ENCODE peak calls at places on chromosomes 4 and X, in seven cellular contexts. J, L, R, F, V, U and E are unnamed samples.

GRCh38 chr4:185204238-185204910 is 574 bp upstream of the CFAP97 start:
- DNase-seq in L (no peak), V (no peak), U (no peak), R (no peak), F (no peak), J (no peak), E (no peak)

GRCh38 chr4:70703695-70704332 is 15.5 kb downstream of the UTP3 start:
- DNase-seq in L (no peak), V (no peak), R (no peak), F (no peak), U (no peak), J (no peak), E (no peak)

GRCh38 chr4:88734403-88734949 is 36.8 kb upstream of the NAP1L5 start:
- DNase-seq in U (no peak), V (no peak), F (no peak), L (no peak), J (no peak), R (no peak), E (no peak)

GRCh38 chrX:108264376-108264775 is 172.8 kb downstream of the ATG4A start:
- DNase-seq in U (no peak), F (no peak), J (no peak), L (no peak), R (no peak), V (no peak), E (no peak)

GRCh38 chrX:133434197-133434820 is 19.0 kb upstream of the GPC4 start:
- DNase-seq in F (no peak), L (no peak), J (no peak), U (no peak), V (no peak), R (no peak), E (no peak)

GRCh38 chr4:158496030-158496741 is 25.5 kb upstream of the RXFP1 start:
- DNase-seq in F (peak; percentile 59), R (peak; percentile 91), L (no peak), U (peak; percentile 35), V (no peak), J (no peak), E (peak; percentile 20)

GRCh38 chrX:112223391-112223790 is 140.8 kb upstream of the TRPC5 start:
- DNase-seq in J (no peak), L (no peak), R (no peak), F (no peak), V (no peak), U (no peak), E (no peak)

GRCh38 chrX:107861056-107861455 is 35.4 kb downstream of the MID2 start:
- DNase-seq in L (no peak), J (no peak), R (no peak), U (no peak), V (no peak), F (no peak), E (no peak)

GRCh38 chr4:139214039-139214534 is 37.1 kb upstream of the ELF2 start:
- DNase-seq in R (peak; percentile 81), F (peak; percentile 55), J (no peak), V (no peak), L (no peak), U (no peak), E (peak; percentile 25)

GRCh38 chr4:8340721-8341680 is 71.4 kb downstream of the HTRA3 start:
- DNase-seq in L (no peak), J (peak; percentile 49), R (peak; percentile 31), U (no peak), F (no peak), V (peak; percentile 90), E (peak; percentile 89)

GRCh38 chrX:21993265-21993664 is 38.9 kb upstream of the PHEX start:
- DNase-seq in R (no peak), L (no peak), J (no peak), F (no peak), U (no peak), V (no peak), E (peak; percentile 18)

GRCh38 chr4:55378617-55379467 is 16.9 kb upstream of the TMEM165 start:
- DNase-seq in L (no peak), V (no peak), U (peak; percentile 71), F (no peak), J (peak; percentile 62), R (no peak), E (no peak)

GRCh38 chr4:125847518-125847917 is 532.8 kb downstream of the FAT4 start:
- DNase-seq in L (no peak), V (no peak), F (no peak), R (no peak), U (no peak), J (no peak), E (no peak)

DNA sequence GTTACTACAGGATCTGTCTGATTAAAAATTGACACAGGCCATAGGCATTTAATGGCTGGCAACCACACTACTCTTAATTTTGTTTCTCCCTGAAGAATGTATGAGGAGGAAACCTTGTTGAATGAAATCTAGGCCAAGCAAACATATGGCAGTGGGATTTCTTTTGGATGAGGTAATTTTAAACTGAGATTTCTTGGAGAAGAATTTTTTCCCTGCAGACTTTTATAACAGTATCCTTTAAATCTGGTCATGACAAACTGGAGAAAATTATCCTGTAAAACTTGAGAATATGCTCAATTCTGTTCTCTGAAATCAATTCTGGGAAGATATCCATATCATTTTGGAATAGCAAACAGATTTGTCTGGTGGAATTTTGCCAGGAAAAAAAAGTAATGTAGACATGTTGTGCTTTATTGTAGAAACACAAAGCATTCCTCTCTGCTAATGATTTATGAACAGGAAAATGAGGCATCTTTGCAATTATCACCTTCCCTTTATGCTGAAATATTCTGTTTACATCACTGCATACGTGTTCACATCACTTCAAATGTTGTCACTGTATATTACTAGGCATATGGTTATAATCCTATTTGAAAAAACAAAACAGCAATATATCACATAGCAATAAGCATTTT is 108.3 kb upstream of the ARSJ start:
- DNase-seq in J (no peak), F (no peak), L (no peak), U (no peak), R (no peak), V (no peak), E (no peak)
- H3K4me1 ChIP-seq in J (no peaks in the 10 kb centered on the region), F (no peaks in the 10 kb centered on the region), L (no peaks in the 10 kb centered on the region), U (no peaks in the 10 kb centered on the region), R (peaks cover 5% of the 10 kb centered on the region), V (no peaks in the 10 kb centered on the region), E (no peaks in the 10 kb centered on the region)

GRCh38 chr4:152065545-152065944 is 304.7 kb upstream of the GATB start:
- DNase-seq in F (no peak), L (no peak), R (no peak), U (no peak), V (no peak), J (no peak), E (no peak)
- H3K27ac ChIP-seq in F (no peak overlapping the region), L (no peak overlapping the region), R (no peak overlapping the region), U (no peak overlapping the region), V (no peak overlapping the region), J (no peak overlapping the region), E (no peak overlapping the region)

GRCh38 chr4:67659065-67659464 is 41.9 kb downstream of the UBA6 start:
- DNase-seq in J (no peak), R (no peak), L (no peak), U (no peak), V (no peak), F (no peak), E (no peak)
- H3K9me3 ChIP-seq in J (peaks cover 13% of the 10 kb centered on the region), R (peaks cover 43% of the 10 kb centered on the region), L (peaks cover 1% of the 10 kb centered on the region), U (no peaks in the 10 kb centered on the region), V (no peaks in the 10 kb centered on the region), F (no peaks in the 10 kb centered on the region), E (peaks cover 18% of the 10 kb centered on the region)

GRCh38 chrX:48992341-48992740 is 9.7 kb downstream of the GRIPAP1 start:
- DNase-seq in J (no peak), R (no peak), V (no peak), L (peak; percentile 13), U (no peak), F (no peak), E (no peak)
- H3K4me1 ChIP-seq in J (no peaks in the 10 kb centered on the region), R (no peaks in the 10 kb centered on the region), V (no peaks in the 10 kb centered on the region), L (no peaks in the 10 kb centered on the region), U (no peaks in the 10 kb centered on the region), F (no peaks in the 10 kb centered on the region), E (no peaks in the 10 kb centered on the region)

GRCh38 chr4:113899260-113900177 is 79.9 kb downstream of the ARSJ start:
- DNase-seq in U (no peak), R (no peak), L (no peak), F (no peak), J (no peak), V (no peak), E (no peak)
- H3K27ac ChIP-seq in U (no peak overlapping the region), R (no peak overlapping the region), L (no peak overlapping the region), F (no peak overlapping the region), J (no peak overlapping the region), V (no peak overlapping the region), E (no peak overlapping the region)

DNA sequence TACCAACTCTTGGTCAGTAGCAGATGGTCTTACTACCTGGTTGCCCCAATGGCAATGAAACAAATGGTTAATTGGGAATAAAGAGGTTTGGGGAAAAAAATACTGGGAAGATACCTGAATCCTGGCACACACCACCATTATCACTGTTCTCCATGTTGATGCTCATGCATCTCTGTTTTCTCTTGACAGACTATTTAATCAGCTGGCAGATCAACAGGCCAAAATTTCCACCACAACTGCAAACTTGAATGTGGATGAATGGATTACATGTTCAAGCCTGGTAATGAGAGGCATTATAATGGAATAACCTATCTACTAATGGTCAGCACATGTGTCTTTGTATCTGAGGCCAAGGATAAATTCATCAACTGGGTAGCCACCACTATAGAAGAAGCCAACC is 45.7 kb downstream of the ZNF721 start:
- DNase-seq in L (no peak), U (no peak), J (no peak), V (no peak), F (no peak), R (no peak), E (no peak)
- H3K9me3 ChIP-seq in L (peaks cover 39% of the 10 kb centered on the region), U (peaks cover 46% of the 10 kb centered on the region), J (peaks cover 100% of the 10 kb centered on the region), V (no peaks in the 10 kb centered on the region), F (peaks cover 11% of the 10 kb centered on the region), R (peaks cover 97% of the 10 kb centered on the region), E (peaks cover 100% of the 10 kb centered on the region)

DNA sequence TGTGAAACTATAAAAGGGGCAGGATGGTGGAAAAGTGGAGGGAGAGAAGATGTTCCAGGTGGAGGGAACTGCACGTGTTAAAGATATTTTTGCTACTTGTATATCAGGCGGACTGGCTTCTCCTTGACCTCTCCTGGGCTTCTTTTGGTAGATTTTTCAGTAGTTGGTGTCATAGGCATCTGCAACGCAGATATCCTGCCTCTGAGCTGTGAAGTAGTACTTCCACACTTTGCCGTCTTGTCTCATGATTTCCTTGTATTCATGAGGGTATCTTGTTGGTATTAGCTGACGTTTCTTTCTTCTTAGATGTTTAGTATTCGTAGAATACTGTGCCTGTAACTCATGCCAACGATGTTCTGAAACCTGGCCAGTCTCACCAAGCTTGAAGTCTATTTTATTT is 81.0 kb downstream of the WWC2 start:
- DNase-seq in V (no peak), J (no peak), U (no peak), F (no peak), L (no peak), R (no peak), E (no peak)
- H3K4me1 ChIP-seq in V (no peaks in the 10 kb centered on the region), J (no peaks in the 10 kb centered on the region), U (peaks cover 13% of the 10 kb centered on the region), F (peaks cover 14% of the 10 kb centered on the region), L (no peaks in the 10 kb centered on the region), R (peaks cover 18% of the 10 kb centered on the region), E (peaks cover 50% of the 10 kb centered on the region)

GRCh38 chr4:40152642-40153041 is 44.2 kb upstream of the RHOH start:
- DNase-seq in V (no peak), R (no peak), U (no peak), F (no peak), J (no peak), L (no peak), E (no peak)
- H3K27ac ChIP-seq in V (no peak overlapping the region), R (no peak overlapping the region), U (no peak overlapping the region), F (no peak overlapping the region), J (peak overlapping the region; percentile 9), L (no peak overlapping the region), E (no peak overlapping the region)

DNA sequence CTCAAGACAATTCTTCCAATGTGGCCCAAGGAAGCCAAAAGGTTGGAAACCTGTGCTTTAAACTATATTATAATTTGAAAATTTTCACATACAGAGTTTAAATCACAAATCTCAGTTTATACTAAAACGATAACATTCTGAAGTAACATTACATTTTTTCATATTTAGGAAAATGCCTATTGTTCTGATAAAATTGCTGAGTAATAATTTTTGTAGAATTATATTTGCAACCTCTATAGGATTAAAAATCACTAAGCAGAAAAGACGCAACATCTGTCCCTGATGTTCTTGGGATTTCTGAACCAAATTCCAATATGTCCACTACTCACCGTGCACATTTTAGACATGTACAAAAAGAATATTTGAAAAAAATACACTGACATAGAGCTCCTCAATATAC is 10.5 kb downstream of the ZNF732 start:
- DNase-seq in F (no peak), V (no peak), U (no peak), J (no peak), R (no peak), L (no peak), E (no peak)
- H3K9me3 ChIP-seq in F (no peaks in the 10 kb centered on the region), V (no peaks in the 10 kb centered on the region), U (peaks cover 3% of the 10 kb centered on the region), J (peaks cover 38% of the 10 kb centered on the region), R (peaks cover 73% of the 10 kb centered on the region), L (peaks cover 4% of the 10 kb centered on the region), E (peaks cover 38% of the 10 kb centered on the region)